ENCODE peak calls at places on chromosome 1, in eight cellular contexts. A is GM23338, D is T-cell, Q is RPMI8226, M is stromal cell of bone marrow, K is ELR, Z is occipital lobe, V is NCI-H460. C is an unnamed sample.
A peak's percentile ranks its signal among the peaks of the same experiment; 100 is the strongest.

GRCh38 chr1:32394141-32394889 is at the start of gene BSDC1:
- DNase-seq in A (peak; percentile 99), D (peak; percentile 98), M (peak; percentile 98), K (peak; percentile 99), Z (peak; percentile 99), V (peak; percentile 96), Q (peak; percentile 99), C (peak; percentile 99)

GRCh38 chr1:231630558-231631205 is 4.1 kb downstream of the DISC1 start:
- DNase-seq in K (peak; percentile 80), V (no peak), A (no peak), D (no peak), M (peak; percentile 25), Q (no peak), Z (no peak), C (peak; percentile 75)

GRCh38 chr1:154956557-154956956 is 658 bp upstream of the PBXIP1 start:
- DNase-seq in A (no peak), K (no peak), Q (no peak), Z (no peak), M (no peak), D (no peak), V (no peak), C (no peak)

GRCh38 chr1:243944429-243945160 is 94.6 kb upstream of the AKT3 start:
- DNase-seq in V (no peak), K (no peak), D (no peak), Q (no peak), Z (peak; percentile 23), A (peak; percentile 89), M (no peak), C (peak; percentile 18)

GRCh38 chr1:55854911-55855310 is 639.7 kb upstream of the USP24 start:
- DNase-seq in Z (no peak), D (no peak), M (no peak), Q (no peak), K (no peak), A (no peak), V (no peak), C (peak; percentile 17)

GRCh38 chr1:228031276-228031995 is 24.6 kb downstream of the WNT3A start:
- DNase-seq in Z (no peak), M (no peak), A (no peak), K (no peak), D (no peak), Q (peak; percentile 53), V (no peak), C (no peak)

GRCh38 chr1:82226198-82226505 is 425.4 kb downstream of the ADGRL2 start:
- DNase-seq in A (no peak), Q (no peak), D (no peak), Z (no peak), M (no peak), V (no peak), K (no peak), C (no peak)

GRCh38 chr1:19407494-19408096 is 77.7 kb downstream of the CAPZB start:
- DNase-seq in D (no peak), V (no peak), A (no peak), Q (no peak), M (no peak), K (no peak), Z (no peak), C (no peak)

GRCh38 chr1:41501581-41501980 is 17.1 kb upstream of the EDN2 start:
- DNase-seq in Q (no peak), K (no peak), Z (no peak), M (no peak), D (no peak), A (no peak), V (no peak), C (no peak)

GRCh38 chr1:90508376-90509167 is 208.5 kb downstream of the BARHL2 start:
- DNase-seq in A (no peak), K (no peak), Q (no peak), M (no peak), Z (no peak), V (no peak), D (no peak), C (no peak)

GRCh38 chr1:212507361-212507760 is 74.6 kb downstream of the NENF start:
- DNase-seq in K (no peak), Q (no peak), Z (no peak), D (no peak), V (no peak), A (no peak), M (no peak), C (no peak)

GRCh38 chr1:17768651-17769241 is 13.6 kb downstream of the ACTL8 start:
- DNase-seq in A (no peak), Q (no peak), D (no peak), K (peak; percentile 91), Z (no peak), M (peak; percentile 84), V (no peak), C (peak; percentile 75)

GRCh38 chr1:186736971-186737685 is 56.9 kb upstream of the PTGS2 start:
- DNase-seq in K (no peak), Q (no peak), V (no peak), Z (no peak), D (no peak), A (no peak), M (no peak), C (no peak)

GRCh38 chr1:211738709-211739301 is 63.4 kb upstream of the NEK2 start:
- DNase-seq in A (no peak), K (no peak), Z (no peak), D (no peak), V (no peak), M (no peak), Q (peak; percentile 51), C (no peak)

GRCh38 chr1:91876040-91876470 is 9.9 kb downstream of the TGFBR3 start:
- DNase-seq in A (no peak), M (no peak), D (no peak), V (no peak), Q (peak; percentile 59), Z (no peak), K (no peak), C (no peak)

GRCh38 chr1:36269408-36269838 is 36.7 kb upstream of the SH3D21 start:
- DNase-seq in V (no peak), D (no peak), M (no peak), Z (no peak), Q (no peak), K (no peak), A (no peak), C (no peak)

GRCh38 chr1:180116964-180117763 is 37.5 kb upstream of the QSOX1 start:
- DNase-seq in Q (no peak), K (peak; percentile 75), M (no peak), A (no peak), V (no peak), D (no peak), Z (no peak), C (peak; percentile 39)

GRCh38 chr1:157045251-157046218 is at the start of gene ARHGEF11:
- DNase-seq in A (peak; percentile 93), D (no peak), V (peak; percentile 90), Z (peak; percentile 87), Q (peak; percentile 88), M (peak; percentile 86), K (peak; percentile 92), C (peak; percentile 76)

GRCh38 chr1:224565186-224565585 is 50.9 kb upstream of the CNIH3 start:
- DNase-seq in Q (no peak), V (peak; percentile 41), D (no peak), Z (peak; percentile 56), K (peak; percentile 97), M (peak; percentile 82), A (no peak), C (peak; percentile 97)